ENCODE peak calls at places on chromosomes 6 and 20, in ten cellular contexts. G is upper lobe of right lung, Q is adipocyte, F is astrocyte, N is fibroblast of lung, I is H7, E is breast epithelium, U is body of pancreas, Z is HepG2, C is sigmoid colon. X is an unnamed sample.

GRCh38 chr6:45438849-45439406 is 61.2 kb upstream of the SUPT3H start:
- DNase-seq in Z (no peak), F (peak; percentile 94), E (no peak), N (peak; percentile 88), G (no peak), I (no peak), Q (peak; percentile 70), U (no peak), C (no peak), X (peak; percentile 92)

GRCh38 chr20:57188576-57189079 is 77.8 kb downstream of the BMP7 start:
- DNase-seq in E (no peak), Z (no peak), G (no peak), I (no peak), N (no peak), C (no peak), U (no peak), F (no peak), Q (no peak), X (no peak)

GRCh38 chr6:70371454-70372105 is 41.7 kb upstream of the FAM135A start:
- DNase-seq in C (no peak), E (no peak), Q (peak; percentile 94), U (no peak), N (peak; percentile 95), I (peak; percentile 5), F (peak; percentile 64), Z (peak; percentile 70), G (no peak), X (peak; percentile 92)

GRCh38 chr6:102398788-102399390 is 1005.4 kb downstream of the GRIK2 start:
- DNase-seq in N (no peak), Z (no peak), C (no peak), G (no peak), F (no peak), U (no peak), Q (no peak), E (no peak), I (no peak), X (peak; percentile 75)

GRCh38 chr6:26613717-26614683 is 17.2 kb downstream of the ABT1 start:
- DNase-seq in Q (peak; percentile 21), C (no peak), G (no peak), F (no peak), E (no peak), I (peak; percentile 83), Z (no peak), U (peak; percentile 15), N (no peak), X (no peak)

GRCh38 chr6:159654483-159655098 is 38.5 kb downstream of the SOD2 start:
- DNase-seq in E (no peak), G (no peak), U (no peak), N (peak; percentile 79), I (peak; percentile 54), Q (peak; percentile 91), Z (peak; percentile 65), F (peak; percentile 34), C (no peak), X (peak; percentile 55)

GRCh38 chr6:170277893-170278742 is 12.8 kb downstream of the DLL1 start:
- DNase-seq in C (peak; percentile 12), Q (no peak), G (peak; percentile 25), F (no peak), U (no peak), E (no peak), N (no peak), Z (no peak), I (no peak), X (no peak)

GRCh38 chr6:111087871-111088667 is 766 bp downstream of the SLC16A10 start:
- DNase-seq in F (no peak), Q (no peak), I (peak; percentile 70), C (no peak), U (peak; percentile 58), G (peak; percentile 71), N (no peak), Z (peak; percentile 63), E (no peak), X (peak; percentile 15)

GRCh38 chr20:13613917-13614316 is 24.8 kb downstream of the TASP1 start:
- DNase-seq in Q (peak; percentile 63), N (no peak), U (no peak), G (no peak), C (no peak), E (no peak), F (peak; percentile 62), Z (peak; percentile 35), I (no peak), X (no peak)

GRCh38 chr6:166743415-166743814 is 116.4 kb upstream of the RPS6KA2 start:
- DNase-seq in I (no peak), G (no peak), N (no peak), F (no peak), U (no peak), E (no peak), Z (no peak), Q (no peak), C (no peak), X (no peak)

DNA sequence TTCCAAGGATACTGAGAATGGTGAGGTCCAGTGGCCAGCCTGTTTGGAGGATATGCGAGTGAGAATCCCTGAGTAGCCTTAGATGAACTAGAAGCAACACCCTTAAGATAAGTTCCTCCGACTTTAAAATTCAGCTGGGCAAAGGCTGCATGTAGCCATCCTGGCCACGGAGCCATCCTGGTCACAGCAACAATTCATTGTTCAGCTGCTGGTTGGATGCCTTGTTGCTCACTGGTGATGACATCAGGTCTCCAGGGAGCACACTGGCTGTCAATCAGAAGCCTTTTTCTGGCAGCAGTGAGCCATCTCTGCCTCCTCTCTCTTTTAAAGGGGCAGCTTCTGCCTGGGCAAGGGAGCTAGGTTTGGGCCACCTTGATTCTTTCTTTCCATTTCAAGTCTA is 22.4 kb upstream of the RIMS4 start:
- DNase-seq in E (no peak), I (no peak), N (no peak), U (no peak), G (no peak), F (no peak), Z (no peak), Q (peak; percentile 7), C (no peak), X (peak; percentile 26)
- H3K27me3 ChIP-seq in E (no peaks in the 10 kb centered on the region), I (no peaks in the 10 kb centered on the region), N (peaks cover 6% of the 10 kb centered on the region), U (no peaks in the 10 kb centered on the region), G (peaks cover 10% of the 10 kb centered on the region), F (peaks cover 37% of the 10 kb centered on the region), Z (peaks cover 39% of the 10 kb centered on the region), Q (peaks cover 47% of the 10 kb centered on the region), C (peaks cover 2% of the 10 kb centered on the region), X (no peaks in the 10 kb centered on the region)

GRCh38 chr20:35368616-35369423 is 43.0 kb downstream of the UQCC1 start:
- DNase-seq in E (no peak), Z (no peak), Q (no peak), G (no peak), U (no peak), N (no peak), I (no peak), C (no peak), F (no peak), X (no peak)
- H3K36me3 ChIP-seq in E (no peaks in the 10 kb centered on the region), Z (peaks cover 28% of the 10 kb centered on the region), Q (peaks cover 54% of the 10 kb centered on the region), G (peaks cover 58% of the 10 kb centered on the region), U (peaks cover 2% of the 10 kb centered on the region), N (no peaks in the 10 kb centered on the region), I (peaks cover 6% of the 10 kb centered on the region), C (peaks cover 48% of the 10 kb centered on the region), F (peaks cover 16% of the 10 kb centered on the region), X (peaks cover 4% of the 10 kb centered on the region)

GRCh38 chr6:127519469-127519785 is 292 bp upstream of the MTCL3 start:
- DNase-seq in I (no peak), Q (no peak), E (no peak), N (no peak), U (no peak), Z (no peak), F (no peak), G (no peak), C (no peak), X (no peak)

GRCh38 chr6:127517698-127518097 is 1.4 kb downstream of the MTCL3 start:
- DNase-seq in U (no peak), E (no peak), I (no peak), N (no peak), G (no peak), Z (no peak), Q (no peak), C (no peak), F (no peak), X (no peak)

GRCh38 chr6:127518710-127519468 is at the start of gene MTCL3:
- DNase-seq in C (no peak), Q (peak; percentile 25), U (peak; percentile 20), F (peak; percentile 82), N (peak; percentile 68), Z (no peak), G (peak; percentile 66), E (no peak), I (peak; percentile 73), X (peak; percentile 34)

GRCh38 chr6:127518212-127518709 is 874 bp downstream of the MTCL3 start:
- DNase-seq in N (no peak), F (no peak), U (no peak), G (no peak), Q (no peak), E (no peak), Z (no peak), I (peak; percentile 36), C (no peak), X (no peak)

DNA sequence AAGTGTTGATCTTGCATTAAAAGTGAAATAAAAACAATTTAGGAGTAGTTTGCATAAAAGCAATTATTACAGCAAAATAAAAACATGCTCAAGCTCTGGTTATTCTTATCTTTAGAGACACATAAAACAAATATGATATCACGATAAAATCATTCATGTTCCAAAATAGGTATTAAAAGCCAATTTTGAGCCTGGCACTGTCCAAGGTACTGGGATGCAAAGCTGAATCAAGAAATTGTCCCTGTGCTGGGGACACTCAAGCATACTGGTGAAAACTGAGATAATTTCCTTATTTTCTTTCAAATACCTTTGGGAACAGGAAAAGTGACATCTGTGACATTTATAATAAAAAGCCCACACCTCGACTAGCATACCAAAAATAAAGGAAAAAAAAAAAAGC is 926 bp upstream of the MTCL3 start:
- DNase-seq in N (peak; percentile 50), U (no peak), Z (no peak), Q (peak; percentile 51), F (peak; percentile 6), C (no peak), E (no peak), I (no peak), G (no peak), X (no peak)
- H3K4me3 ChIP-seq in N (no peak overlapping the region), U (no peak overlapping the region), Z (no peak overlapping the region), Q (no peak overlapping the region), F (no peak overlapping the region), C (no peak overlapping the region), E (no peak overlapping the region), I (no peak overlapping the region), G (no peak overlapping the region), X (no peak overlapping the region)

GRCh38 chr20:43243672-43244269 is 54.1 kb upstream of the PTPRT start:
- DNase-seq in Z (no peak), I (peak; percentile 65), C (no peak), E (peak; percentile 19), G (no peak), F (no peak), U (peak; percentile 14), Q (no peak), N (no peak), X (no peak)

GRCh38 chr20:43244647-43245046 is 54.9 kb upstream of the PTPRT start:
- DNase-seq in G (no peak), I (no peak), U (no peak), E (no peak), Z (no peak), N (no peak), F (no peak), Q (no peak), C (no peak), X (no peak)

GRCh38 chr20:43237651-43238050 is 47.9 kb upstream of the PTPRT start:
- DNase-seq in I (no peak), G (no peak), E (no peak), C (no peak), N (no peak), U (no peak), Q (no peak), F (no peak), Z (no peak), X (no peak)

GRCh38 chr20:43238833-43239232 is 49.1 kb upstream of the PTPRT start:
- DNase-seq in Q (no peak), Z (no peak), U (no peak), N (no peak), E (no peak), I (peak; percentile 62), C (no peak), G (no peak), F (no peak), X (no peak)

GRCh38 chr20:43241057-43241702 is 51.5 kb upstream of the PTPRT start:
- DNase-seq in N (no peak), C (no peak), E (no peak), F (no peak), I (no peak), U (no peak), Z (no peak), G (no peak), Q (no peak), X (no peak)
- H3K27me3 ChIP-seq in N (no peaks in the 10 kb centered on the region), C (no peaks in the 10 kb centered on the region), E (no peaks in the 10 kb centered on the region), F (no peaks in the 10 kb centered on the region), I (no peaks in the 10 kb centered on the region), U (no peaks in the 10 kb centered on the region), Z (peaks cover 8% of the 10 kb centered on the region), G (peaks cover 6% of the 10 kb centered on the region), Q (peaks cover 29% of the 10 kb centered on the region), X (no peaks in the 10 kb centered on the region)